ENCODE peak calls at places on chromosomes 3 and 15, in nine cellular contexts. V, Y, Q, T, K, W, O, H and J are unnamed samples.

GRCh38 chr15:86255247-86255646 is 175.6 kb downstream of the AGBL1 start:
- DNase-seq in H (no peak), Q (no peak), O (no peak), K (no peak), V (no peak), Y (no peak), T (no peak), W (no peak), J (no peak)

GRCh38 chr3:155748611-155749365 is 3.9 kb upstream of the PLCH1 start:
- DNase-seq in H (no peak), T (no peak), W (no peak), Q (no peak), K (peak; percentile 36), Y (no peak), O (no peak), V (no peak), J (peak; percentile 30)

GRCh38 chr15:44136991-44137477 is 58.0 kb downstream of the FRMD5 start:
- DNase-seq in Y (no peak), K (no peak), T (no peak), H (no peak), Q (no peak), W (no peak), O (no peak), V (no peak), J (no peak)

GRCh38 chr3:52310861-52311566 is 5.1 kb upstream of the DNAH1 start:
- DNase-seq in H (no peak), W (peak; percentile 54), Q (no peak), T (no peak), O (no peak), V (peak; percentile 12), K (no peak), Y (no peak), J (no peak)

GRCh38 chr3:6362406-6362805 is 498.5 kb upstream of the GRM7 start:
- DNase-seq in O (no peak), T (no peak), K (no peak), Q (no peak), H (no peak), W (no peak), V (no peak), Y (no peak), J (no peak)

GRCh38 chr3:155076888-155077287 is 3.2 kb upstream of the MME start:
- DNase-seq in O (no peak), T (no peak), W (no peak), H (no peak), K (no peak), Y (no peak), V (peak; percentile 52), Q (no peak), J (no peak)

GRCh38 chr3:42600958-42601675 is 631 bp downstream of the NKTR start:
- DNase-seq in T (peak; percentile 45), H (peak; percentile 73), V (peak; percentile 65), O (peak; percentile 70), Q (peak; percentile 81), Y (peak; percentile 72), W (no peak), K (peak; percentile 72), J (peak; percentile 25)

GRCh38 chr15:75356006-75356405 is 9.2 kb downstream of the NEIL1 start:
- DNase-seq in V (no peak), Y (no peak), K (no peak), T (no peak), Q (no peak), O (no peak), H (no peak), W (no peak), J (no peak)

GRCh38 chr15:101502572-101503295 is 13.2 kb upstream of the PCSK6 start:
- DNase-seq in H (peak; percentile 13), K (no peak), Y (no peak), O (no peak), Q (no peak), T (no peak), V (no peak), W (peak; percentile 43), J (no peak)

GRCh38 chr3:12831582-12831866 is 9.8 kb downstream of the RPL32 start:
- DNase-seq in V (no peak), K (no peak), W (no peak), O (no peak), Y (no peak), H (no peak), Q (no peak), T (no peak), J (no peak)

GRCh38 chr15:77599899-77600298 is 32.8 kb downstream of the LINGO1 start:
- DNase-seq in H (peak; percentile 78), O (no peak), V (peak; percentile 22), K (no peak), W (no peak), Q (peak; percentile 87), Y (peak; percentile 43), T (no peak), J (no peak)

GRCh38 chr3:112126501-112126900 is 6.5 kb downstream of the GCSAM start:
- DNase-seq in H (no peak), Q (no peak), Y (no peak), T (no peak), V (peak; percentile 21), O (no peak), K (no peak), W (no peak), J (no peak)
- H3K4me3 ChIP-seq in H (no peak overlapping the region), Q (no peak overlapping the region), Y (no peak overlapping the region), T (no peak overlapping the region), V (no peak overlapping the region), O (no peak overlapping the region), K (no peak overlapping the region), W (peak overlapping the region; percentile 17), J (no peak overlapping the region)

DNA sequence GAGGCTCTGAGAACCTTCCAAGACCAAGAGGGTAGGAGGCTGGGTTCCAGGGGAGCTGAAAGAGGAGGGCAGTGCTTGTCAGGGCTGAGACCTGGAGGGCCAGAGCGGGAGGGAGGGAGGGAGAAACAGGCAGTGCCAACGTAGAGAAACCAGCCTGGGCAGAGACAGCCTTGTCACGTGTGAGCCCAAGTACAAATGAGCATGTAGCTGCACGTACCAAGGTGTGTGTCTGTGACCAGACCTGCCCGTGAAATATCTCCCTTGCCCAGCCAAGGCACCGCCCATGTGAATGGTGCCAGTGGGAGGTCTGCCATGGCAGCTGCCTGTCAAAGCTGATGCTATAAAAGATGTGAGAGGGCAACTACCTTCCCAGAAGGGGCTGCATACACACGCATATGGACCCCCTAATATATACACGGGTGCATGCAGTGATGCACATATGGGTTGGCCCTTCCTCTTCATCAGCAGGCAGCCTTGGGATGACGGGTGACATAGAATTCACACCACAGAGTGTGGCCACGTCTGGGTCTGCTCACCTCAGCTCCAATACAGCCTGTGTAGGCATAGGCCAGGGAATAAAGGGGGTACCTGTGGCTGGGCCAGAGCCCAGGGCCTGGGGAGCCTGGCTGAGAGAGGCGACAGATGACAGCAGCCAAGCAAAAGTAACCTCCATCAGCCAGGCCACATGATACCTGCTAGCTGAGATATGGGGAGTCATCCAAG is 7.8 kb upstream of the CTDSPL start:
- DNase-seq in V (no peak), Y (no peak), O (peak; percentile 72), K (no peak), H (no peak), Q (no peak), T (no peak), W (no peak), J (no peak)
- H3K36me3 ChIP-seq in V (peaks cover 7% of the 10 kb centered on the region), Y (peaks cover 9% of the 10 kb centered on the region), O (no peaks in the 10 kb centered on the region), K (no peaks in the 10 kb centered on the region), H (no peaks in the 10 kb centered on the region), Q (no peaks in the 10 kb centered on the region), T (peaks cover 19% of the 10 kb centered on the region), W (no peaks in the 10 kb centered on the region), J (no peaks in the 10 kb centered on the region)

DNA sequence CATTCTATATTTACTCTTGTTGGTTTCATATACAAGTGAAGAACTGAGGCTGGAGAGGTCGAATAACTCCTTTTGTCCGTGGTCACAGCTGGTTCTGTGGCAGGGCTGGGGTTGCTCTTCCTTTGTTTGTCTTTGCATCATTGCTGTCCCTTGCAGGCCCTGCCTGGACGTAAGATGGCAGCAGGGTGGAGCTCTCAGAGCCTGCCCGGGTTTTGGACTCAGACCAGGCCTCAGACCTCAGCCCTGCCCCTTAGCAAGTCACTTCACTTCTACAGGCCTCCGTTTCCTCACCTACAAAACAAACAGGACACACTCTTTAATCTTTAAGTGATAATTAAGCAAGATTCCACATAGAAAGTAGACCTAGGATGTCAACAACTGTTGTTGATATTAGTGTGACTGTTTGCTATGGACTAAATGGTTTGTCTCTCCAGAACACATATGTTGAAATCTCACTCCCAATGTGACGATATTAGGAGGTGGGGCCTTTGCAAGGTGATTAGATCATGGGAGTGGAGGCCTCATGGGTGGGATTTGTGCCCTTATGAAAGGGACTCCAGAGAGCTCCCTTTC is 65.6 kb upstream of the PLXNA1 start:
- DNase-seq in Y (no peak), T (no peak), K (no peak), V (no peak), W (no peak), H (no peak), Q (no peak), O (no peak), J (no peak)
- TF ChIP-seq CTCF in Y (no peak), T (no peak), K (no peak), V (no peak), W (no peak), H (no peak), Q (no peak), O (no peak), J (no peak)

GRCh38 chr15:24848050-24848449 is 106.7 kb upstream of the SNRPN start:
- DNase-seq in W (no peak), H (peak; percentile 82), Q (peak; percentile 69), T (no peak), Y (peak; percentile 39), K (peak; percentile 81), V (peak; percentile 57), O (no peak), J (no peak)
- H3K4me3 ChIP-seq in W (no peak overlapping the region), H (peak overlapping the region; percentile 54), Q (peak overlapping the region; percentile 51), T (no peak overlapping the region), Y (peak overlapping the region; percentile 56), K (peak overlapping the region; percentile 43), V (peak overlapping the region; percentile 62), O (no peak overlapping the region), J (peak overlapping the region; percentile 29)

DNA sequence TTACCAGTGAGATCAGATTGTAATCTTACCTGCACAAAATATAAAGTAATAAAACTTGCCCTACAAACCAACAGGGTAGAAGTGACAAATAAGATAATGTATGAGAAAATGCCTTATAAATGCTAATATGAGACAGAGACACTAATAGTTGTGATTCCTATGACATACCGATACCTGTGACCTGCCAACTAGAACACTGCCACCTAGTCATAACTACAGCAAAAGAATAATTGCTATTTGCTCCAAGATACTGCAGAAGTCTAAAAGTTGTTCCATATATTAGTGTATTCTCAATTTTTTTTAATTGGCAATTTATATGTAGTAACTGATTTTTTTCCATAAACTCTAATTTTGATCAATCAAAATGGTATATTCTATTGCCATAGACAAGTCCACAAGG is 25.3 kb upstream of the GP5 start:
- DNase-seq in K (no peak), W (no peak), Q (no peak), T (no peak), O (no peak), Y (no peak), H (no peak), V (no peak), J (no peak)
- H3K36me3 ChIP-seq in K (no peaks in the 10 kb centered on the region), W (peaks cover 4% of the 10 kb centered on the region), Q (peaks cover 54% of the 10 kb centered on the region), T (peaks cover 74% of the 10 kb centered on the region), O (no peaks in the 10 kb centered on the region), Y (peaks cover 63% of the 10 kb centered on the region), H (no peaks in the 10 kb centered on the region), V (peaks cover 31% of the 10 kb centered on the region), J (peaks cover 8% of the 10 kb centered on the region)